ENCODE peak calls at places on chromosomes 13 and 19, in five cellular contexts. J, O, D, L and Y are unnamed samples.

GRCh38 chr19:19662866-19663291 is 597 bp downstream of the ATP13A1 start:
- DNase-seq in J (peak), O (no peak), D (peak), L (no peak), Y (peak)

GRCh38 chr19:42280761-42281174 is 11.7 kb downstream of the CIC start:
- DNase-seq in J (peak), O (no peak), D (peak), L (no peak), Y (peak)

GRCh38 chr13:43122706-43123268 is 99.4 kb downstream of the DNAJC15 start:
- DNase-seq in J (no peak), O (no peak), D (peak), L (no peak), Y (no peak)

GRCh38 chr13:38635030-38635429 is 51.8 kb upstream of the FREM2 start:
- DNase-seq in J (no peak), O (no peak), D (peak), L (no peak), Y (no peak)

GRCh38 chr19:648305-648704 is 8.6 kb downstream of the FGF22 start:
- DNase-seq in J (no peak), O (no peak), D (no peak), L (no peak), Y (no peak)

GRCh38 chr19:10431943-10432735 is 11.8 kb downstream of the PDE4A start:
- DNase-seq in J (no peak), O (no peak), D (peak), L (no peak), Y (peak)

GRCh38 chr19:36266375-36266961 is 51.6 kb downstream of the ZNF146 start:
- DNase-seq in J (no peak), O (no peak), D (no peak), L (no peak), Y (no peak)

GRCh38 chr19:5138606-5139594 is 170.0 kb downstream of the KDM4B start:
- DNase-seq in J (peak), O (no peak), D (no peak), L (no peak), Y (peak)

GRCh38 chr19:19463348-19464117 is 51.8 kb downstream of the TSSK6 start:
- DNase-seq in J (peak), O (no peak), D (peak), L (no peak), Y (peak)

GRCh38 chr19:2123682-2124387 is 27.1 kb downstream of the IZUMO4 start:
- DNase-seq in J (no peak), O (peak), D (peak), L (peak), Y (peak)
- H3K4me3 ChIP-seq in J (no peak), O (no peak), D (no peak), L (no peak), Y (no peak)

DNA sequence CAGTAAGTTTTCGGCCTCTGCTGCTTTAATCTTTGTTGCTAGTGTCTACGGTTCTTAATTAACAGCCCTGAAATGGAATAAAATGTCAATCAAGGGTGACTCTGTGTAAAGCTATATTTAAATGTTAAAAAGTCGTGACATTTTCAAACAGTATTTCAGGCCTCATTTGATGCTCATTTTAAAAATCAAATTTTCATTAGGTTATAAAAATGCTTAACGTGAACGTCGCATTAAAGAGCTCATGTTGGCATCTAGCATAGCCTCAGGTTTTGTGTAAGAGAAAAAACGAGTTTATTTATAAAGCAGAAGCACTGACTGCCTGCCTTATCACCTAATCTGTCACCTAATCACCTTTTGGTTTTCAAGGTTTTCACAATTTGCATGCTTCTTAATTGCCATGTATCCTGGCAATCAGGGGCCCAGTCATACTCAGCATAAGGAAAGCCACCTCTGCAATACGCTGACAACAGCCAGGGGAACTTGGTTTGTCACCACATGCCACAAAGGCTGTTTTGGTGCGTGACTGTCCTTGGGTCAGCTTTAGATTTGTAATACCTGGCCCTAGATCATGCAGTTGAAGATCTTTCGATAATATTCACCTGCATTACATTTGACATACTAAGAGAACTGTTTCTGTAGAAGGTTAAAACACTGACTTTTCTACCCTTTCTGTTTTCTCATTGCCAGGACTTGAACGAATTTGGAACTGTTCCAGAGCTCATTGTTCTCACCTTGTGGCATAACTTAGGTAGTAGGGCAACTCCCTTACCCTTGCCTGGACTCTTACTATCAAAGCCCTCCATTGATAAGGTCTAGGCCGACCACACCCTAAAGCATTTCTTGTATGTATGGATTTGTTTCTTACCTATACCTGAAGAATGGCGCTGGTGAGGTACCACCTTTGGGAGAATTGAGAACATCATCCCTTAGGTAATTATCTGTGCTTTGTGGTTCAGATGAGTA is 112.5 kb downstream of the TEX26 start:
- DNase-seq in J (no peak), O (no peak), D (peak), L (no peak), Y (peak)
- H2AK5ac ChIP-seq in J (peak), O (no peak), D (no peak), L (no peak), Y (peak)

GRCh38 chr13:35597451-35597850 is 121.0 kb upstream of the MAB21L1 start:
- DNase-seq in J (no peak), O (no peak), D (no peak), L (no peak), Y (no peak)

GRCh38 chr13:35598233-35598632 is 121.7 kb upstream of the MAB21L1 start:
- DNase-seq in J (no peak), O (no peak), D (no peak), L (no peak), Y (no peak)

GRCh38 chr13:35600137-35600536 is 123.6 kb upstream of the MAB21L1 start:
- DNase-seq in J (peak), O (no peak), D (no peak), L (no peak), Y (no peak)

GRCh38 chr13:35599385-35599784 is 122.9 kb upstream of the MAB21L1 start:
- DNase-seq in J (no peak), O (no peak), D (peak), L (no peak), Y (peak)

DNA sequence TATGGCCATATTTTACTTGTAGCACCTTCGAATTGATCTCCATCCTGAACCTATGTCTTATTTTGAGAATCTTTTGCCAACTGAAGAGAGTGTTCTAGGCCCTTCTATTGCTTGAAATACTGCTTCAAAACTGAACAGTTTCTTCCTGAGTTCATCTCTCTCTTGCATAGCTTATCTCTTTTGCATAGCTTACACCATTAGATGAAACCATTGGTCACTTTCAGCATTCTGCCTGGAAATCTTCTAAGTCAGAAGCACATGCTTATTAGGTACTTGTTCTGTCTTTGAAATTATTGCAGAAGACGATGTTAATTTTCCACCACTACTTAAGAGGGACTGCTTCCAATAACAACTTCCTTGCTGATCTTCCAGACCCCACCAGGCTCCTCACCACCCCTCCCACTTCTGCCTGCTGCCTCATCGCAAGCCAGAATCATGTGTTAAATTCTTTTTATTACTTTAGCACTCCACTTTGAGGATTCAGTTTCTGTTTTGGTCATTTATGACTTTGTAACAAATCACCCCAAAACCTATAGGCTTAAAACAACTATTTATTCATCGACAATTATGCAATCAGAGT is 122.4 kb upstream of the MAB21L1 start:
- DNase-seq in J (peak), O (no peak), D (no peak), L (no peak), Y (peak)
- H2BK5ac ChIP-seq in J (peak), O (no peak), D (no peak), L (no peak), Y (no peak)

GRCh38 chr19:45506246-45506990 is 861 bp upstream of the VASP start:
- DNase-seq in J (peak), O (peak), D (peak), L (no peak), Y (peak)

GRCh38 chr19:45507864-45508680 is 793 bp downstream of the VASP start:
- DNase-seq in J (no peak), O (no peak), D (peak), L (no peak), Y (peak)

GRCh38 chr19:45505996-45506245 is 1.4 kb upstream of the VASP start:
- DNase-seq in J (no peak), O (no peak), D (no peak), L (no peak), Y (no peak)

GRCh38 chr19:45508681-45508930 is 1.3 kb downstream of the VASP start:
- DNase-seq in J (no peak), O (no peak), D (no peak), L (no peak), Y (peak)

GRCh38 chr19:45506991-45507863 is at the start of gene VASP:
- DNase-seq in J (peak), O (peak), D (peak), L (no peak), Y (peak)
- H3K4me3 ChIP-seq in J (peak), O (peak), D (peak), L (peak), Y (peak)

DNA sequence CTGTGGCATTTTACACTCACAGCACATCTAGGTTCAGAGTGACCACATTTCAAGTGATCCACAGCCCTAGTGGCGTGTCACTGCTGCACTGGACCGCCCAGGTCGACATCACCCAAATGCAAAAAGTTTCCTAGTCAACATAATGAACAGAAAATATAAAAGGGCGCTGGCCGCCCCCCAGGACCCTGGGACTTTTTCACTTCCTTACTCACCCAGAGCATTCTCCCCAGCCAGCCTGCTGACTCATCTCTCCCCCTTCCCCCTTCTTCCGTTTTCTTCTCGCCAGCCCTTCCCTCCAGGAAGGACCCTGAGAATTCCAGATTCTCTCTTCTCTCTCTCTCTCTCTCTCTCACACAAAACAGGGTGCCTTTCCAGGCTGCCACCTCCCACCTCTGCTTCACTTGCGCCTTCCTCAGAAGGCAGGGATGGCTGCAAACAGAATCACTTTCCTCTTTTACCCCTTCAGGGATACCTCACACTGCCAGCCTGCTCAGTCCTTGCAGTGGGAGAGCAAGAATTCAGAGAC is 21.0 kb upstream of the GRWD1 start:
- DNase-seq in J (peak), O (no peak), D (peak), L (no peak), Y (peak)
- H2AK5ac ChIP-seq in J (peak), O (no peak), D (no peak), L (no peak), Y (no peak)

DNA sequence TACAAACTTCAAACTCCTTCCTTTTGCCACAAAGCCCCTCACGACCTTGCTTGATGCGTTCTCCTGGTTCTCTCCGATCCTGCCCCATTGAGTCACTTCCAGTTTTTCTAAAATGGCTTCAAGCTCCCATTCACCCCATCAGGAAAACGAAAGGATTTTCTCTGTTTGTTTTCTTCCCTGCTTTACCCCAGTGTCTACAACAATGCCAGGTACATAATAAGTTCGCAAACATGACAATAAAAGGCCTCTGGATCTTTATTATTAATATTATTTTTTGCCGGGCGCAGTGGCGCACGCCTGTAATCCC is 824 bp upstream of the SERTAD3 start:
- DNase-seq in J (no peak), O (no peak), D (no peak), L (no peak), Y (no peak)
- H2BK5ac ChIP-seq in J (peak), O (no peak), D (no peak), L (peak), Y (peak)

GRCh38 chr13:75326173-75327131 is 155.5 kb downstream of the TBC1D4 start:
- DNase-seq in J (peak), O (no peak), D (peak), L (no peak), Y (peak)
- H3K4me3 ChIP-seq in J (no peak), O (no peak), D (no peak), L (no peak), Y (no peak)

DNA sequence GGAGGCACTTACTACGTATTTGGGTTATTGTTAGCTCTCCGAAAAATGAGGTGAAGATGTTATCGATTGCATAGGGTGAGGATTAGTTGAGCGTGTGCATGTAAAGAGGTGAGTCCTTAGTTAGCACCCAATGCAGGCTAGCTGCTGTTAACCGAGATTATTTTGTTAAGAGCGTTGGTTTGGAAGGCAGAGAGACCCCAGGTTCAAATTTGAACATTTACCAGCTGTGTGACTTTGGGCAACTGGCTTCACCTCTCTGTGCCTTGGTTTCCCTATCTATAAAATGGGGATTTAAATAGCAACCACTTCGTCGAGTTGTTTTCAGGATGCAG is 693 bp downstream of the SIPA1L3 start:
- DNase-seq in J (no peak), O (no peak), D (no peak), L (no peak), Y (no peak)
- H2AK5ac ChIP-seq in J (peak), O (no peak), D (no peak), L (no peak), Y (no peak)